ENCODE peak calls at places on chromosomes 13 and 19, in four cellular contexts. One of them, this sample, is unnamed.

GRCh38 chr13:99871249-99871898 is 100.2 kb downstream of the ZIC5 start:
- DNase-seq in aorta: no peak
- DNase-seq in activated CD4-positive, alpha-beta T cell treated with anti-CD3 and anti-CD28 coated beads, Interleukin-2, amount 10 ng/mL, durations not matched to agents 7 days and 5 days: no peak
- DNase-seq in posterior vena cava: no peak
- DNase-seq in this sample: no peak

GRCh38 chr13:56907766-56908165 is 233.0 kb upstream of the PRR20A start:
- DNase-seq in aorta: no peak
- DNase-seq in posterior vena cava: no peak
- DNase-seq in activated CD4-positive, alpha-beta T cell treated with anti-CD3 and anti-CD28 coated beads, Interleukin-2, amount 10 ng/mL, durations not matched to agents 7 days and 5 days: no peak
- DNase-seq in this sample: no peak

GRCh38 chr13:48304132-48304876 is 753 bp downstream of the RB1 start:
- DNase-seq in posterior vena cava: peak
- DNase-seq in aorta: peak
- DNase-seq in activated CD4-positive, alpha-beta T cell treated with anti-CD3 and anti-CD28 coated beads, Interleukin-2, amount 10 ng/mL, durations not matched to agents 7 days and 5 days: peak
- DNase-seq in this sample: peak

GRCh38 chr19:57056972-57057371 is 62.8 kb upstream of the USP29 start:
- DNase-seq in posterior vena cava: no peak
- DNase-seq in activated CD4-positive, alpha-beta T cell treated with anti-CD3 and anti-CD28 coated beads, Interleukin-2, amount 10 ng/mL, durations not matched to agents 7 days and 5 days: no peak
- DNase-seq in aorta: no peak
- DNase-seq in this sample: peak

GRCh38 chr19:21604351-21604926 is 99.0 kb downstream of the ZNF429 start:
- DNase-seq in activated CD4-positive, alpha-beta T cell treated with anti-CD3 and anti-CD28 coated beads, Interleukin-2, amount 10 ng/mL, durations not matched to agents 7 days and 5 days: peak
- DNase-seq in aorta: no peak
- DNase-seq in posterior vena cava: no peak
- DNase-seq in this sample: no peak

GRCh38 chr13:75368167-75368566 is 113.8 kb downstream of the TBC1D4 start:
- DNase-seq in posterior vena cava: no peak
- DNase-seq in aorta: no peak
- DNase-seq in activated CD4-positive, alpha-beta T cell treated with anti-CD3 and anti-CD28 coated beads, Interleukin-2, amount 10 ng/mL, durations not matched to agents 7 days and 5 days: no peak
- DNase-seq in this sample: no peak

GRCh38 chr13:30111810-30112209 is 195.5 kb downstream of the KATNAL1 start:
- DNase-seq in activated CD4-positive, alpha-beta T cell treated with anti-CD3 and anti-CD28 coated beads, Interleukin-2, amount 10 ng/mL, durations not matched to agents 7 days and 5 days: peak
- DNase-seq in aorta: no peak
- DNase-seq in posterior vena cava: no peak
- DNase-seq in this sample: no peak

GRCh38 chr19:5641171-5641570 is 18.3 kb downstream of the SAFB start:
- DNase-seq in posterior vena cava: no peak
- DNase-seq in activated CD4-positive, alpha-beta T cell treated with anti-CD3 and anti-CD28 coated beads, Interleukin-2, amount 10 ng/mL, durations not matched to agents 7 days and 5 days: no peak
- DNase-seq in aorta: no peak
- DNase-seq in this sample: no peak

GRCh38 chr13:53264751-53265150 is 236.1 kb downstream of the OLFM4 start:
- DNase-seq in aorta: no peak
- DNase-seq in activated CD4-positive, alpha-beta T cell treated with anti-CD3 and anti-CD28 coated beads, Interleukin-2, amount 10 ng/mL, durations not matched to agents 7 days and 5 days: no peak
- DNase-seq in posterior vena cava: no peak
- DNase-seq in this sample: no peak

This sample was measured in left ventricle myocardium inferior.